ENCODE peak calls at places on chromosomes 13 and 19, in four cellular contexts. H is T-helper 17 cell, M is EL, C is WERI-Rb-1. E is an unnamed sample.

GRCh38 chr19:17676295-17676694 is 11.9 kb downstream of the UNC13A start:
- DNase-seq in C (no peak), H (no peak), M (no peak), E (no peak)

GRCh38 chr19:17950310-17951150 is 16.4 kb upstream of the KCNN1 start:
- DNase-seq in M (no peak), C (peak; percentile 91), H (no peak), E (peak; percentile 27)

GRCh38 chr13:52459668-52460067 is 4.4 kb downstream of the CKAP2 start:
- DNase-seq in H (no peak), M (peak; percentile 75), C (no peak), E (no peak)

GRCh38 chr19:35959040-35959967 is 23.1 kb downstream of the LRFN3 start:
- DNase-seq in M (no peak), H (peak; percentile 73), C (no peak), E (peak; percentile 51)

GRCh38 chr19:10766681-10767201 is 48.9 kb downstream of the DNM2 start:
- DNase-seq in M (no peak), H (no peak), C (no peak), E (peak; percentile 69)

GRCh38 chr13:85148009-85148408 is 651.2 kb downstream of the SLITRK6 start:
- DNase-seq in C (peak; percentile 94), M (no peak), H (no peak), E (peak; percentile 17)

GRCh38 chr19:42441047-42441440 is 1.7 kb downstream of the CXCL17 start:
- DNase-seq in C (no peak), M (no peak), H (no peak), E (no peak)

GRCh38 chr13:99153219-99153618 is 47.4 kb upstream of the UBAC2 start:
- DNase-seq in M (no peak), H (no peak), C (no peak), E (no peak)

GRCh38 chr19:18772620-18773587 is 18.2 kb downstream of the COMP start:
- DNase-seq in C (no peak), H (no peak), M (no peak), E (no peak)